ENCODE peak calls at places on chromosomes 1 and 21, in ten cellular contexts. Y is frontal cortex; G is psoas muscle; I is cardiac muscle cell; O is naive thymus-derived CD4-positive, alpha-beta T cell; F is lower leg skin; A is spleen; L is mesendoderm; P is GM13976; W is endothelial cell. R is an unnamed sample.

GRCh38 chr1:168603501-168604107 is 27.2 kb downstream of the XCL1 start:
- DNase-seq in O (peak), L (peak), F (peak), P (peak), G (peak), I (peak), Y (no peak), A (peak), W (peak), R (peak)

GRCh38 chr1:94936861-94937620 is 10.1 kb upstream of the CNN3 start:
- DNase-seq in P (no peak), A (no peak), F (no peak), L (peak), W (no peak), I (no peak), Y (no peak), O (no peak), G (no peak), R (no peak)

GRCh38 chr1:150763018-150763417 is 2.6 kb downstream of the CTSS start:
- DNase-seq in G (no peak), W (no peak), L (no peak), I (no peak), O (no peak), A (no peak), P (no peak), Y (no peak), F (no peak), R (no peak)

GRCh38 chr1:85290826-85291225 is 14.4 kb upstream of the BCL10 start:
- DNase-seq in A (no peak), P (no peak), Y (no peak), W (no peak), O (no peak), L (no peak), G (no peak), F (no peak), I (no peak), R (no peak)

GRCh38 chr1:58849556-58849955 is 65.7 kb upstream of the JUN start:
- DNase-seq in Y (no peak), A (no peak), W (no peak), I (no peak), L (no peak), G (no peak), F (no peak), O (no peak), P (no peak), R (no peak)

GRCh38 chr1:2590233-2591141 is 3.9 kb downstream of the PRXL2B start:
- DNase-seq in O (no peak), I (no peak), L (no peak), W (no peak), G (peak), Y (no peak), P (no peak), A (peak), F (no peak), R (no peak)

GRCh38 chr1:115041654-115042053 is 12.0 kb downstream of the TSHB start:
- DNase-seq in A (no peak), I (peak), Y (no peak), P (no peak), O (no peak), F (no peak), L (peak), G (no peak), W (no peak), R (no peak)

GRCh38 chr1:7956218-7957032 is 5.1 kb upstream of the PARK7 start:
- DNase-seq in W (no peak), I (no peak), A (no peak), P (no peak), L (no peak), G (no peak), O (no peak), Y (no peak), F (no peak), R (no peak)

GRCh38 chr1:55073187-55073916 is 34.0 kb downstream of the PCSK9 start:
- DNase-seq in P (no peak), W (no peak), Y (no peak), I (no peak), A (no peak), G (no peak), L (no peak), F (no peak), O (no peak), R (no peak)

GRCh38 chr1:164518692-164519332 is 40.2 kb upstream of the PBX1 start:
- DNase-seq in G (no peak), W (no peak), L (peak), A (no peak), O (no peak), I (no peak), P (no peak), Y (peak), F (no peak), R (no peak)

GRCh38 chr1:145716641-145717061 is 2.6 kb upstream of the CD160 start:
- DNase-seq in O (no peak), G (no peak), F (no peak), Y (no peak), A (no peak), P (no peak), W (no peak), L (peak), I (peak), R (no peak)

GRCh38 chr1:6776895-6777294 is 8.4 kb upstream of the CAMTA1 start:
- DNase-seq in O (no peak), L (no peak), G (no peak), W (no peak), I (no peak), Y (no peak), P (no peak), F (no peak), A (no peak), R (no peak)

GRCh38 chr21:8991088-8991907 is 1530.1 kb upstream of the TPTE start:
- DNase-seq in Y (no peak), W (peak), I (no peak), O (no peak), A (no peak), P (no peak), L (no peak), G (no peak), F (peak), R (no peak)

GRCh38 chr1:185267701-185268100 is 49.3 kb downstream of the IVNS1ABP start:
- DNase-seq in G (no peak), L (no peak), A (no peak), W (no peak), F (no peak), O (no peak), P (no peak), I (no peak), Y (no peak), R (no peak)

GRCh38 chr1:205667909-205668643 is 12.2 kb downstream of the SLC45A3 start:
- DNase-seq in Y (no peak), L (no peak), F (no peak), P (peak), O (no peak), G (no peak), I (no peak), A (no peak), W (no peak), R (no peak)

GRCh38 chr1:91883470-91883869 is 2.5 kb downstream of the TGFBR3 start:
- DNase-seq in F (no peak), Y (no peak), I (peak), P (peak), L (no peak), W (no peak), A (no peak), O (peak), G (no peak), R (no peak)